ENCODE peak calls at places on chromosomes 5 and 9, in nine cellular contexts. F, M, D, G, Q, C, T, X and N are unnamed samples.

GRCh38 chr5:119123280-119123679 is 52.4 kb downstream of the DMXL1 start:
- DNase-seq in F (no peak), M (no peak), D (no peak), G (no peak), Q (no peak), C (no peak), T (no peak), X (no peak), N (no peak)

GRCh38 chr5:119966028-119966427 is 336.7 kb downstream of the FAM170A start:
- DNase-seq in F (no peak), M (no peak), D (no peak), G (no peak), Q (no peak), C (no peak), T (no peak), X (no peak), N (no peak)

GRCh38 chr5:172499287-172499686 is 45.0 kb upstream of the SH3PXD2B start:
- DNase-seq in F (no peak), M (no peak), D (no peak), G (no peak), Q (no peak), C (no peak), T (no peak), X (no peak), N (no peak)

GRCh38 chr5:3324421-3325101 is 271.1 kb upstream of the IRX1 start:
- DNase-seq in F (no peak), M (no peak), D (no peak), G (no peak), Q (no peak), C (no peak), T (no peak), X (no peak), N (no peak)

GRCh38 chr5:122153230-122153629 is 23.9 kb downstream of the ZNF474 start:
- DNase-seq in F (no peak), M (no peak), D (no peak), G (no peak), Q (no peak), C (no peak), T (no peak), X (no peak), N (no peak)

GRCh38 chr9:70049672-70050271 is 6.1 kb downstream of the MAMDC2 start:
- DNase-seq in F (no peak), M (no peak), D (no peak), G (no peak), Q (peak; percentile 7), C (no peak), T (no peak), X (no peak), N (no peak)

GRCh38 chr5:58261605-58262004 is 198.3 kb downstream of the PLK2 start:
- DNase-seq in F (no peak), M (no peak), D (no peak), G (no peak), Q (no peak), C (no peak), T (no peak), X (no peak), N (no peak)

GRCh38 chr9:87337335-87338074 is 160.2 kb upstream of the DAPK1 start:
- DNase-seq in F (no peak), M (no peak), D (no peak), G (no peak), Q (no peak), C (no peak), T (no peak), X (no peak), N (no peak)

GRCh38 chr5:108148715-108149139 is 233.2 kb downstream of the FBXL17 start:
- DNase-seq in F (no peak), M (peak; percentile 18), D (no peak), G (peak; percentile 7), Q (no peak), C (no peak), T (no peak), X (peak; percentile 54), N (peak; percentile 11)

GRCh38 chr5:42858709-42859108 is 47.0 kb upstream of the SELENOP start:
- DNase-seq in F (no peak), M (no peak), D (no peak), G (peak; percentile 30), Q (peak; percentile 40), C (no peak), T (no peak), X (no peak), N (no peak)

GRCh38 chr9:94868462-94868861 is 142.0 kb downstream of the AOPEP start:
- DNase-seq in F (no peak), M (no peak), D (no peak), G (no peak), Q (no peak), C (no peak), T (no peak), X (no peak), N (no peak)

GRCh38 chr9:92295827-92296258 is 2.3 kb upstream of the IARS1 start:
- DNase-seq in F (no peak), M (no peak), D (no peak), G (peak; percentile 17), Q (no peak), C (no peak), T (no peak), X (peak; percentile 73), N (peak; percentile 74)

GRCh38 chr5:137847699-137848098 is 20.0 kb upstream of the MYOT start:
- DNase-seq in F (no peak), M (peak; percentile 29), D (no peak), G (no peak), Q (no peak), C (no peak), T (no peak), X (no peak), N (no peak)

GRCh38 chr5:115749016-115749415 is 67.4 kb downstream of the CDO1 start:
- DNase-seq in F (no peak), M (no peak), D (no peak), G (no peak), Q (no peak), C (no peak), T (no peak), X (no peak), N (no peak)

GRCh38 chr5:33270671-33271070 is 170.1 kb upstream of the TARS1 start:
- DNase-seq in F (no peak), M (no peak), D (no peak), G (no peak), Q (no peak), C (no peak), T (no peak), X (no peak), N (no peak)

GRCh38 chr5:22473865-22474264 is 379.3 kb downstream of the CDH12 start:
- DNase-seq in F (no peak), M (no peak), D (no peak), G (no peak), Q (no peak), C (no peak), T (no peak), X (no peak), N (no peak)

GRCh38 chr5:62909331-62909730 is 330.7 kb downstream of the LRRC70 start:
- DNase-seq in F (no peak), M (no peak), D (no peak), G (no peak), Q (no peak), C (no peak), T (no peak), X (no peak), N (no peak)

GRCh38 chr5:125794922-125795321 is 628.3 kb upstream of the GRAMD2B start:
- DNase-seq in F (no peak), M (no peak), D (no peak), G (no peak), Q (no peak), C (no peak), T (no peak), X (no peak), N (no peak)

GRCh38 chr9:115254781-115255180 is 136.8 kb upstream of the TNC start:
- DNase-seq in F (no peak), M (no peak), D (no peak), G (no peak), Q (no peak), C (no peak), T (no peak), X (no peak), N (no peak)